ENCODE peak calls at places on chromosomes 5 and 9, in five cellular contexts. I, S, B, K and D are unnamed samples.

GRCh38 chr9:110066929-110067716 is 140.8 kb downstream of the C9orf152 start:
- DNase-seq in I (no peak), S (no peak), B (no peak), K (no peak), D (no peak)

GRCh38 chr5:173780356-173781234 is 107.6 kb upstream of the CPEB4 start:
- DNase-seq in I (no peak), S (no peak), B (no peak), K (no peak), D (no peak)

GRCh38 chr9:32395483-32396216 is 11.2 kb downstream of the ACO1 start:
- DNase-seq in I (peak), S (peak), B (peak), K (no peak), D (no peak)

GRCh38 chr9:26893030-26893676 is 551 bp upstream of the CAAP1 start:
- DNase-seq in I (no peak), S (no peak), B (no peak), K (peak), D (no peak)

GRCh38 chr5:176407456-176408244 is 8.7 kb downstream of the CLTB start:
- DNase-seq in I (no peak), S (no peak), B (peak), K (no peak), D (no peak)

GRCh38 chr9:122053546-122053945 is 39.6 kb downstream of the TTLL11 start:
- DNase-seq in I (no peak), S (no peak), B (peak), K (no peak), D (peak)

GRCh38 chr5:17327048-17327447 is 109.6 kb downstream of the BASP1 start:
- DNase-seq in I (no peak), S (no peak), B (no peak), K (no peak), D (no peak)

GRCh38 chr5:116174111-116174510 is 89.3 kb downstream of the COMMD10 start:
- DNase-seq in I (no peak), S (no peak), B (no peak), K (no peak), D (no peak)

GRCh38 chr5:139670369-139671095 is 22.4 kb downstream of the CXXC5 start:
- DNase-seq in I (no peak), S (no peak), B (no peak), K (peak), D (peak)

GRCh38 chr9:137972988-137973470 is 95.4 kb downstream of the CACNA1B start:
- DNase-seq in I (no peak), S (no peak), B (no peak), K (no peak), D (no peak)

GRCh38 chr5:6556089-6556801 is 76.6 kb downstream of the NSUN2 start:
- DNase-seq in I (no peak), S (no peak), B (no peak), K (no peak), D (peak)

GRCh38 chr5:150511641-150512367 is 3.9 kb downstream of the NDST1 start:
- DNase-seq in I (peak), S (no peak), B (peak), K (peak), D (peak)

GRCh38 chr9:135974220-135974573 is 13.0 kb upstream of the UBAC1 start:
- DNase-seq in I (no peak), S (no peak), B (no peak), K (no peak), D (no peak)

GRCh38 chr5:127609016-127609415 is 39.9 kb upstream of the CTXN3 start:
- DNase-seq in I (no peak), S (no peak), B (no peak), K (no peak), D (no peak)

GRCh38 chr9:132842124-132843005 is 35.7 kb downstream of the AK8 start:
- DNase-seq in I (no peak), S (no peak), B (no peak), K (no peak), D (no peak)

GRCh38 chr9:123544007-123544827 is 188.2 kb downstream of the CRB2 start:
- DNase-seq in I (no peak), S (peak), B (peak), K (peak), D (peak)

GRCh38 chr9:16871358-16872151 is 1.1 kb upstream of the BNC2 start:
- DNase-seq in I (peak), S (no peak), B (peak), K (peak), D (peak)

GRCh38 chr5:159052282-159053011 is 47.3 kb downstream of the EBF1 start:
- DNase-seq in I (no peak), S (no peak), B (peak), K (peak), D (peak)

GRCh38 chr5:77438057-77438456 is 54.1 kb downstream of the WDR41 start:
- DNase-seq in I (no peak), S (no peak), B (no peak), K (no peak), D (no peak)

GRCh38 chr5:117013280-117013877 is 438.8 kb upstream of the SEMA6A start:
- DNase-seq in I (no peak), S (no peak), B (no peak), K (no peak), D (no peak)

GRCh38 chr5:756865-757345 is 27.6 kb downstream of the ZDHHC11B start:
- DNase-seq in I (peak), S (no peak), B (peak), K (no peak), D (no peak)

GRCh38 chr9:136679431-136679941 is 7.8 kb downstream of the AGPAT2 start:
- DNase-seq in I (no peak), S (no peak), B (no peak), K (no peak), D (no peak)

GRCh38 chr5:149804478-149805450 is 74.7 kb downstream of the PPARGC1B start:
- DNase-seq in I (no peak), S (no peak), B (no peak), K (no peak), D (no peak)

GRCh38 chr5:65198777-65199120 is 283.0 kb downstream of the ADAMTS6 start:
- DNase-seq in I (no peak), S (peak), B (peak), K (no peak), D (no peak)

GRCh38 chr5:139671096-139671841 is 23.1 kb downstream of the CXXC5 start:
- DNase-seq in I (no peak), S (no peak), B (no peak), K (peak), D (no peak)

GRCh38 chr5:145198871-145199270 is 636.3 kb downstream of the PRELID2 start:
- DNase-seq in I (no peak), S (no peak), B (no peak), K (no peak), D (no peak)

GRCh38 chr5:141870226-141870625 is 8.0 kb downstream of the PCDH1 start:
- DNase-seq in I (no peak), S (no peak), B (no peak), K (no peak), D (no peak)

GRCh38 chr9:120925535-120926396 is 830 bp downstream of the TRAF1 start:
- DNase-seq in I (no peak), S (peak), B (peak), K (no peak), D (no peak)

GRCh38 chr5:143313298-143313852 is 90.1 kb downstream of the NR3C1 start:
- DNase-seq in I (no peak), S (no peak), B (no peak), K (no peak), D (no peak)

GRCh38 chr5:171299228-171299627 is 9.8 kb upstream of the TLX3 start:
- DNase-seq in I (no peak), S (no peak), B (no peak), K (no peak), D (no peak)

GRCh38 chr5:38008198-38008597 is 168.4 kb upstream of the GDNF start:
- DNase-seq in I (no peak), S (no peak), B (no peak), K (no peak), D (no peak)